ENCODE peak calls at places on chromosomes 4 and X, in ten cellular contexts. One of them, this sample, is unnamed.
A peak's percentile ranks its signal among the peaks of the same experiment; 100 is the strongest.

GRCh38 chr4:57442834-57443291 is 332.7 kb upstream of the IGFBP7 start:
- DNase-seq in tibial nerve: no peak
- DNase-seq in CD4-positive, alpha-beta T cell: no peak
- DNase-seq in upper lobe of right lung: no peak
- DNase-seq in tibial artery: peak; percentile 28
- DNase-seq in HepG2: peak; percentile 26
- DNase-seq in testis: peak; percentile 69
- DNase-seq in kidney: no peak
- DNase-seq in heart left ventricle: peak; percentile 43
- DNase-seq in transverse colon: peak; percentile 41
- DNase-seq in this sample: no peak

GRCh38 chrX:107562482-107562881 is 65.8 kb upstream of the PRPS1 start:
- DNase-seq in tibial nerve: no peak
- DNase-seq in CD4-positive, alpha-beta T cell: no peak
- DNase-seq in upper lobe of right lung: no peak
- DNase-seq in tibial artery: no peak
- DNase-seq in HepG2: no peak
- DNase-seq in testis: no peak
- DNase-seq in kidney: no peak
- DNase-seq in heart left ventricle: no peak
- DNase-seq in transverse colon: no peak
- DNase-seq in this sample: no peak

GRCh38 chrX:152632445-152633097 is 5.1 kb upstream of the GABRQ start:
- DNase-seq in tibial nerve: peak; percentile 38
- DNase-seq in CD4-positive, alpha-beta T cell: no peak
- DNase-seq in upper lobe of right lung: no peak
- DNase-seq in tibial artery: peak; percentile 55
- DNase-seq in HepG2: peak; percentile 8
- DNase-seq in testis: peak; percentile 72
- DNase-seq in kidney: no peak
- DNase-seq in heart left ventricle: peak; percentile 43
- DNase-seq in transverse colon: peak; percentile 47
- DNase-seq in this sample: peak; percentile 20

GRCh38 chrX:110066488-110067225 is 63.7 kb downstream of the TMEM164 start:
- DNase-seq in tibial nerve: no peak
- DNase-seq in CD4-positive, alpha-beta T cell: no peak
- DNase-seq in upper lobe of right lung: no peak
- DNase-seq in tibial artery: no peak
- DNase-seq in HepG2: no peak
- DNase-seq in testis: no peak
- DNase-seq in kidney: no peak
- DNase-seq in heart left ventricle: no peak
- DNase-seq in transverse colon: no peak
- DNase-seq in this sample: no peak

GRCh38 chr4:118994030-118994429 is 105.4 kb downstream of the SYNPO2 start:
- DNase-seq in tibial nerve: no peak
- DNase-seq in CD4-positive, alpha-beta T cell: no peak
- DNase-seq in upper lobe of right lung: no peak
- DNase-seq in tibial artery: no peak
- DNase-seq in HepG2: no peak
- DNase-seq in testis: no peak
- DNase-seq in kidney: no peak
- DNase-seq in heart left ventricle: peak; percentile 46
- DNase-seq in transverse colon: peak; percentile 41
- DNase-seq in this sample: no peak

GRCh38 chrX:54452920-54453319 is 12.7 kb downstream of the TSR2 start:
- DNase-seq in tibial nerve: no peak
- DNase-seq in CD4-positive, alpha-beta T cell: no peak
- DNase-seq in upper lobe of right lung: no peak
- DNase-seq in tibial artery: no peak
- DNase-seq in HepG2: peak; percentile 27
- DNase-seq in testis: no peak
- DNase-seq in kidney: no peak
- DNase-seq in heart left ventricle: no peak
- DNase-seq in transverse colon: no peak
- DNase-seq in this sample: no peak

GRCh38 chr4:184807797-184808718 is 17.7 kb downstream of the ACSL1 start:
- DNase-seq in tibial nerve: no peak
- DNase-seq in CD4-positive, alpha-beta T cell: no peak
- DNase-seq in upper lobe of right lung: no peak
- DNase-seq in tibial artery: no peak
- DNase-seq in HepG2: peak; percentile 85
- DNase-seq in testis: peak; percentile 52
- DNase-seq in kidney: no peak
- DNase-seq in heart left ventricle: peak; percentile 70
- DNase-seq in transverse colon: no peak
- DNase-seq in this sample: no peak

GRCh38 chr4:64718091-64718490 is 308.8 kb upstream of the TECRL start:
- DNase-seq in tibial nerve: no peak
- DNase-seq in CD4-positive, alpha-beta T cell: no peak
- DNase-seq in upper lobe of right lung: no peak
- DNase-seq in tibial artery: no peak
- DNase-seq in HepG2: no peak
- DNase-seq in testis: no peak
- DNase-seq in kidney: no peak
- DNase-seq in heart left ventricle: no peak
- DNase-seq in transverse colon: no peak
- DNase-seq in this sample: no peak

GRCh38 chrX:120727503-120727902 is 97.6 kb upstream of the C1GALT1C1 start:
- DNase-seq in tibial nerve: no peak
- DNase-seq in CD4-positive, alpha-beta T cell: no peak
- DNase-seq in upper lobe of right lung: no peak
- DNase-seq in tibial artery: no peak
- DNase-seq in HepG2: no peak
- DNase-seq in testis: no peak
- DNase-seq in kidney: no peak
- DNase-seq in heart left ventricle: no peak
- DNase-seq in transverse colon: no peak
- DNase-seq in this sample: no peak

GRCh38 chrX:120732461-120732860 is 102.6 kb upstream of the C1GALT1C1 start:
- DNase-seq in tibial nerve: no peak
- DNase-seq in CD4-positive, alpha-beta T cell: no peak
- DNase-seq in upper lobe of right lung: no peak
- DNase-seq in tibial artery: no peak
- DNase-seq in HepG2: no peak
- DNase-seq in testis: no peak
- DNase-seq in kidney: no peak
- DNase-seq in heart left ventricle: no peak
- DNase-seq in transverse colon: no peak
- DNase-seq in this sample: no peak

GRCh38 chrX:120727911-120728310 is 98.1 kb upstream of the C1GALT1C1 start:
- DNase-seq in tibial nerve: no peak
- DNase-seq in CD4-positive, alpha-beta T cell: no peak
- DNase-seq in upper lobe of right lung: no peak
- DNase-seq in tibial artery: no peak
- DNase-seq in HepG2: no peak
- DNase-seq in testis: no peak
- DNase-seq in kidney: no peak
- DNase-seq in heart left ventricle: no peak
- DNase-seq in transverse colon: no peak
- DNase-seq in this sample: no peak

GRCh38 chrX:120732879-120733278 is 103.0 kb upstream of the C1GALT1C1 start:
- DNase-seq in tibial nerve: no peak
- DNase-seq in CD4-positive, alpha-beta T cell: no peak
- DNase-seq in upper lobe of right lung: no peak
- DNase-seq in tibial artery: no peak
- DNase-seq in HepG2: no peak
- DNase-seq in testis: no peak
- DNase-seq in kidney: peak; percentile 73
- DNase-seq in heart left ventricle: peak; percentile 26
- DNase-seq in transverse colon: no peak
- DNase-seq in this sample: no peak

DNA sequence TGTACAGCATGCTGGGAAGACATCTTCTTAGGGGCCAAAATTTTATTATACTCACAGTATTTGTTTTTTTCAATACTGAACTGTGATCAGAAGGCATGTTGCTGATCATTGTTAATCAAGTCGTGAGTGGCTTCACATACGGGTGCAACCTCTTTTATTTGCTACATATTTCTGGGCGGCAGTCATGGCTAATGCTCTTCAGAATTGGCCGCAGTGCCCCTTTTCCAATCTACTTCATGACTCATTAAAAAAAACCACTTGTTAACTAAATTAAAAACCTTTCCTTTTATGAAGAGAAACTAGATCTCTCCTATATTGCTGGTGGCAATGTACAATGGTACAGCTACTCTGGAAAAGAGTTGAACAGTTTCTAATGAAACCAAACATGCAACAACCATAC is 101.5 kb upstream of the C1GALT1C1 start:
- DNase-seq in tibial nerve: no peak
- DNase-seq in CD4-positive, alpha-beta T cell: no peak
- DNase-seq in upper lobe of right lung: no peak
- DNase-seq in tibial artery: no peak
- DNase-seq in HepG2: no peak
- DNase-seq in testis: no peak
- DNase-seq in kidney: no peak
- DNase-seq in heart left ventricle: no peak
- DNase-seq in transverse colon: no peak
- DNase-seq in this sample: no peak
- H3K9me3 ChIP-seq in tibial nerve: no peaks in the 10 kb centered on the region
- H3K9me3 ChIP-seq in CD4-positive, alpha-beta T cell: no peaks in the 10 kb centered on the region
- H3K9me3 ChIP-seq in upper lobe of right lung: no peaks in the 10 kb centered on the region
- H3K9me3 ChIP-seq in tibial artery: no peaks in the 10 kb centered on the region
- H3K9me3 ChIP-seq in HepG2: no peaks in the 10 kb centered on the region
- H3K9me3 ChIP-seq in testis: no peaks in the 10 kb centered on the region
- H3K9me3 ChIP-seq in kidney: no peaks in the 10 kb centered on the region
- H3K9me3 ChIP-seq in heart left ventricle: no peaks in the 10 kb centered on the region
- H3K9me3 ChIP-seq in transverse colon: no peaks in the 10 kb centered on the region
- H3K9me3 ChIP-seq in this sample: no peaks in the 10 kb centered on the region

DNA sequence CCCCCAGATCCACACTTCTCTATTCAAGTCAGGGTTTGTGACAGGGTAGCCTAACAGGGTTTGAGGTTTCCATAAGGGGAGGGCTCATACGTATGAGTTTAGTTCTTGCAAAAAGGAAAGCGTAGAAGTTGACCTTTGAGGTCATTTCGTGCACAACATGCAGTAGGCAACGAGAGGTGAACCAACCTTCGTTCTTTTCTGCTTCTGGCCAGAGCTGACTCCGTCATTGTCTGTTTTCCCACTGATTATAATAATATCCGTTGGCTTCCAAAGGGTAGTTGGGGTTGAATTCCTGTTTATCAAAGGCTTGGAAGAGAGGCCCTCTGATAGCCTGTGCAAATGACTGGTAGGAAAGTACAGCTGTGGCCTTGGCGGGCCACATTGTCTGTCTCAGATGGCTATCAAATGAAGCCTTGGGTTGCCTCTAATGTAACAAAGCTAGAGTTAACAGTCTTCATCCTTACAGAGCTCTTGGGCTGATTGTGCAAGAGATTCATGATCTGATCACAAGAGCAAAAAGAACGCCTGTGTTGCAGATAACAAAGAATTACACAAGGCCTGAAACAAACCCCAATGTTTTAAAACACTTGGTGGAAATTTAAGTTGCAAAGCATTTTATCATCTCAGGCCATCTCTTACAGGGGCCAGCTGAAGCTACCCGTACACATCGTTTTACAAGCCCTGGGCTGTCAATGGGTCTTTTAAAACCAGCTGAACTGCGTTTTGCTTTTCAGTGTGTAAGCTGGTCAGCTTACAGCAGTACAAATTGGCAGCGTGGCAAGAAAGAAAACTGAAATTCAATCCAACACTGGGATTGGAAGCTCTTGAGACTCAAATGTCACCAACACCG is 46.1 kb upstream of the FAM9C start:
- DNase-seq in tibial nerve: no peak
- DNase-seq in CD4-positive, alpha-beta T cell: no peak
- DNase-seq in upper lobe of right lung: no peak
- DNase-seq in tibial artery: no peak
- DNase-seq in HepG2: peak; percentile 67
- DNase-seq in testis: no peak
- DNase-seq in kidney: no peak
- DNase-seq in heart left ventricle: no peak
- DNase-seq in transverse colon: no peak
- DNase-seq in this sample: no peak
- TF ChIP-seq CTCF in tibial nerve: no peak
- TF ChIP-seq CTCF in CD4-positive, alpha-beta T cell: no peak
- TF ChIP-seq CTCF in upper lobe of right lung: no peak
- TF ChIP-seq CTCF in tibial artery: no peak
- TF ChIP-seq CTCF in HepG2: no peak
- TF ChIP-seq CTCF in testis: no peak
- TF ChIP-seq CTCF in kidney: no peak
- TF ChIP-seq CTCF in heart left ventricle: no peak
- TF ChIP-seq CTCF in transverse colon: no peak
- TF ChIP-seq CTCF in this sample: no peak

GRCh38 chr4:173288698-173289350 is 45.3 kb downstream of the HMGB2 start:
- DNase-seq in tibial nerve: no peak
- DNase-seq in CD4-positive, alpha-beta T cell: no peak
- DNase-seq in upper lobe of right lung: no peak
- DNase-seq in tibial artery: no peak
- DNase-seq in HepG2: no peak
- DNase-seq in testis: no peak
- DNase-seq in kidney: no peak
- DNase-seq in heart left ventricle: no peak
- DNase-seq in transverse colon: no peak
- DNase-seq in this sample: no peak

GRCh38 chr4:173284463-173284862 is 49.7 kb downstream of the HMGB2 start:
- DNase-seq in tibial nerve: no peak
- DNase-seq in CD4-positive, alpha-beta T cell: no peak
- DNase-seq in upper lobe of right lung: no peak
- DNase-seq in tibial artery: no peak
- DNase-seq in HepG2: no peak
- DNase-seq in testis: no peak
- DNase-seq in kidney: no peak
- DNase-seq in heart left ventricle: no peak
- DNase-seq in transverse colon: no peak
- DNase-seq in this sample: no peak

GRCh38 chr4:173289351-173289725 is 44.8 kb downstream of the HMGB2 start:
- DNase-seq in tibial nerve: no peak
- DNase-seq in CD4-positive, alpha-beta T cell: no peak
- DNase-seq in upper lobe of right lung: no peak
- DNase-seq in tibial artery: no peak
- DNase-seq in HepG2: no peak
- DNase-seq in testis: no peak
- DNase-seq in kidney: no peak
- DNase-seq in heart left ventricle: no peak
- DNase-seq in transverse colon: no peak
- DNase-seq in this sample: no peak

GRCh38 chr4:173288296-173288695 is 45.9 kb downstream of the HMGB2 start:
- DNase-seq in tibial nerve: peak; percentile 41
- DNase-seq in CD4-positive, alpha-beta T cell: peak; percentile 64
- DNase-seq in upper lobe of right lung: no peak
- DNase-seq in tibial artery: peak; percentile 80
- DNase-seq in HepG2: peak; percentile 60
- DNase-seq in testis: peak; percentile 94
- DNase-seq in kidney: no peak
- DNase-seq in heart left ventricle: peak; percentile 69
- DNase-seq in transverse colon: peak; percentile 70
- DNase-seq in this sample: no peak

GRCh38 chr4:173287486-173287885 is 46.7 kb downstream of the HMGB2 start:
- DNase-seq in tibial nerve: no peak
- DNase-seq in CD4-positive, alpha-beta T cell: no peak
- DNase-seq in upper lobe of right lung: no peak
- DNase-seq in tibial artery: no peak
- DNase-seq in HepG2: no peak
- DNase-seq in testis: no peak
- DNase-seq in kidney: no peak
- DNase-seq in heart left ventricle: no peak
- DNase-seq in transverse colon: no peak
- DNase-seq in this sample: no peak
- H3K9me3 ChIP-seq in tibial nerve: peaks cover 49% of the 10 kb centered on the region
- H3K9me3 ChIP-seq in CD4-positive, alpha-beta T cell: peaks cover 23% of the 10 kb centered on the region
- H3K9me3 ChIP-seq in upper lobe of right lung: no peaks in the 10 kb centered on the region
- H3K9me3 ChIP-seq in tibial artery: peaks cover 21% of the 10 kb centered on the region
- H3K9me3 ChIP-seq in HepG2: peaks cover 10% of the 10 kb centered on the region
- H3K9me3 ChIP-seq in testis: no peaks in the 10 kb centered on the region
- H3K9me3 ChIP-seq in kidney: peaks cover 16% of the 10 kb centered on the region
- H3K9me3 ChIP-seq in heart left ventricle: peaks cover 5% of the 10 kb centered on the region
- H3K9me3 ChIP-seq in transverse colon: peaks cover 21% of the 10 kb centered on the region
- H3K9me3 ChIP-seq in this sample: peaks cover 47% of the 10 kb centered on the region

GRCh38 chr4:6361076-6361784 is 91.6 kb downstream of the WFS1 start:
- DNase-seq in tibial nerve: no peak
- DNase-seq in CD4-positive, alpha-beta T cell: no peak
- DNase-seq in upper lobe of right lung: no peak
- DNase-seq in tibial artery: no peak
- DNase-seq in HepG2: no peak
- DNase-seq in testis: no peak
- DNase-seq in kidney: peak; percentile 8
- DNase-seq in heart left ventricle: no peak
- DNase-seq in transverse colon: no peak
- DNase-seq in this sample: no peak

GRCh38 chr4:6364146-6364545 is 94.5 kb downstream of the WFS1 start:
- DNase-seq in tibial nerve: no peak
- DNase-seq in CD4-positive, alpha-beta T cell: no peak
- DNase-seq in upper lobe of right lung: no peak
- DNase-seq in tibial artery: no peak
- DNase-seq in HepG2: no peak
- DNase-seq in testis: no peak
- DNase-seq in kidney: peak; percentile 14
- DNase-seq in heart left ventricle: no peak
- DNase-seq in transverse colon: no peak
- DNase-seq in this sample: no peak

GRCh38 chr4:6362896-6363295 is 93.2 kb downstream of the WFS1 start:
- DNase-seq in tibial nerve: no peak
- DNase-seq in CD4-positive, alpha-beta T cell: peak; percentile 7
- DNase-seq in upper lobe of right lung: no peak
- DNase-seq in tibial artery: no peak
- DNase-seq in HepG2: peak; percentile 31
- DNase-seq in testis: peak; percentile 54
- DNase-seq in kidney: peak; percentile 42
- DNase-seq in heart left ventricle: peak; percentile 46
- DNase-seq in transverse colon: no peak
- DNase-seq in this sample: no peak

GRCh38 chr4:6360385-6360784 is 90.7 kb downstream of the WFS1 start:
- DNase-seq in tibial nerve: no peak
- DNase-seq in CD4-positive, alpha-beta T cell: no peak
- DNase-seq in upper lobe of right lung: no peak
- DNase-seq in tibial artery: no peak
- DNase-seq in HepG2: no peak
- DNase-seq in testis: no peak
- DNase-seq in kidney: peak; percentile 37
- DNase-seq in heart left ventricle: no peak
- DNase-seq in transverse colon: no peak
- DNase-seq in this sample: no peak

GRCh38 chr4:6362243-6362885 is 92.7 kb downstream of the WFS1 start:
- DNase-seq in tibial nerve: no peak
- DNase-seq in CD4-positive, alpha-beta T cell: no peak
- DNase-seq in upper lobe of right lung: no peak
- DNase-seq in tibial artery: no peak
- DNase-seq in HepG2: no peak
- DNase-seq in testis: no peak
- DNase-seq in kidney: peak; percentile 8
- DNase-seq in heart left ventricle: peak; percentile 6
- DNase-seq in transverse colon: no peak
- DNase-seq in this sample: no peak
- TF ChIP-seq CTCF in tibial nerve: no peak
- TF ChIP-seq CTCF in CD4-positive, alpha-beta T cell: no peak
- TF ChIP-seq CTCF in upper lobe of right lung: no peak
- TF ChIP-seq CTCF in tibial artery: no peak
- TF ChIP-seq CTCF in HepG2: no peak
- TF ChIP-seq CTCF in testis: no peak
- TF ChIP-seq CTCF in kidney: no peak
- TF ChIP-seq CTCF in heart left ventricle: no peak
- TF ChIP-seq CTCF in transverse colon: no peak
- TF ChIP-seq CTCF in this sample: no peak